ENCODE peak calls at places on chromosomes 12 and 14, in four cellular contexts. J is HTR-8/SVneo, K is left ventricle myocardium inferior, W is fibroblast of lung. G is an unnamed sample.

GRCh38 chr14:89365071-89365801 is 51.8 kb downstream of the FOXN3 start:
- DNase-seq in J (no peak), W (peak), K (no peak), G (no peak)

GRCh38 chr12:14647028-14647750 is 49.2 kb downstream of the GUCY2C start:
- DNase-seq in W (no peak), J (no peak), K (no peak), G (no peak)

GRCh38 chr12:13727707-13728147 is 253.7 kb downstream of the GRIN2B start:
- DNase-seq in J (no peak), K (no peak), W (no peak), G (no peak)

GRCh38 chr14:93892923-93893549 is 34.1 kb upstream of the FAM181A start:
- DNase-seq in J (peak), W (peak), K (peak), G (peak)

GRCh38 chr12:116381744-116382455 is 104.4 kb upstream of the MED13L start:
- DNase-seq in K (no peak), W (peak), J (peak), G (no peak)

GRCh38 chr12:52285172-52285745 is 6.1 kb downstream of the KRT81 start:
- DNase-seq in W (no peak), J (peak), K (no peak), G (no peak)

GRCh38 chr12:19755141-19755540 is 315.8 kb downstream of the AEBP2 start:
- DNase-seq in W (no peak), J (no peak), K (no peak), G (no peak)

GRCh38 chr12:27014859-27015729 is 910 bp upstream of the TM7SF3 start:
- DNase-seq in W (no peak), J (no peak), K (no peak), G (no peak)

GRCh38 chr12:47408171-47408871 is 297.5 kb downstream of the RPAP3 start:
- DNase-seq in W (no peak), K (no peak), J (no peak), G (no peak)

GRCh38 chr14:54177009-54177408 is 219.8 kb upstream of the CDKN3 start:
- DNase-seq in K (no peak), W (no peak), J (no peak), G (no peak)

GRCh38 chr14:95222870-95223398 is 65.6 kb upstream of the DICER1 start:
- DNase-seq in K (no peak), J (no peak), W (peak), G (no peak)

GRCh38 chr12:33472299-33472698 is 32.7 kb upstream of the SYT10 start:
- DNase-seq in K (no peak), W (no peak), J (no peak), G (no peak)

GRCh38 chr12:95328708-95329107 is 111.1 kb downstream of the VEZT start:
- DNase-seq in W (no peak), K (no peak), J (no peak), G (no peak)

GRCh38 chr12:57160741-57161140 is 13.3 kb upstream of the LRP1-AS start:
- DNase-seq in W (no peak), J (no peak), K (no peak), G (no peak)

GRCh38 chr12:6465467-6466183 is 4.9 kb downstream of the VAMP1 start:
- DNase-seq in W (peak), J (peak), K (no peak), G (no peak)

GRCh38 chr12:109797905-109798669 is 35.1 kb downstream of the TRPV4 start:
- DNase-seq in K (no peak), J (no peak), W (no peak), G (no peak)

GRCh38 chr14:100406505-100407131 is 83.5 kb downstream of the SLC25A47 start:
- DNase-seq in J (no peak), K (no peak), W (peak), G (peak)

GRCh38 chr14:22561661-22562579 is 27.1 kb downstream of the DAD1 start:
- DNase-seq in W (no peak), K (no peak), J (no peak), G (no peak)

GRCh38 chr12:66235626-66236281 is 46.7 kb downstream of the IRAK3 start:
- DNase-seq in K (no peak), W (peak), J (peak), G (no peak)

GRCh38 chr14:75518625-75519024 is 3.6 kb upstream of the BATF start:
- DNase-seq in K (no peak), W (peak), J (no peak), G (no peak)

GRCh38 chr14:30669594-30669993 is 47.5 kb downstream of the SCFD1 start:
- DNase-seq in J (no peak), K (no peak), W (no peak), G (no peak)

GRCh38 chr12:109988903-109989302 is 7.3 kb downstream of the GIT2 start:
- DNase-seq in J (no peak), K (no peak), W (no peak), G (no peak)

GRCh38 chr12:122790393-122791075 is 16.2 kb downstream of the CCDC62 start:
- DNase-seq in K (no peak), J (no peak), W (no peak), G (no peak)

GRCh38 chr14:74486164-74486563 is 6.9 kb downstream of the NPC2 start:
- DNase-seq in J (no peak), W (no peak), K (no peak), G (no peak)

GRCh38 chr12:114981036-114981435 is 297.1 kb upstream of the TBX3 start:
- DNase-seq in K (no peak), J (no peak), W (peak), G (no peak)

GRCh38 chr12:125064492-125064891 is 743 bp upstream of the AACS start:
- DNase-seq in J (no peak), K (no peak), W (no peak), G (no peak)

GRCh38 chr14:103880334-103880985 is 33.1 kb upstream of the PPP1R13B start:
- DNase-seq in W (peak), K (peak), J (no peak), G (no peak)

GRCh38 chr12:47812797-47813490 is 6.8 kb downstream of the HDAC7 start:
- DNase-seq in K (peak), W (peak), J (peak), G (peak)

GRCh38 chr12:113658030-113658655 is 186.5 kb upstream of the LHX5 start:
- DNase-seq in K (no peak), J (no peak), W (no peak), G (no peak)

GRCh38 chr12:93818488-93819047 is 141.4 kb downstream of the CRADD start:
- DNase-seq in J (no peak), K (peak), W (no peak), G (no peak)

GRCh38 chr14:51661504-51661903 is 9.8 kb downstream of the FRMD6 start:
- DNase-seq in W (no peak), J (no peak), K (no peak), G (no peak)

GRCh38 chr14:97328743-97329142 is 531.6 kb downstream of the VRK1 start:
- DNase-seq in K (no peak), W (no peak), J (no peak), G (no peak)

GRCh38 chr12:57540998-57541397 is 6.0 kb downstream of the DCTN2 start:
- DNase-seq in K (no peak), W (no peak), J (no peak), G (no peak)

GRCh38 chr12:124938606-124939427 is 24.4 kb upstream of the UBC start:
- DNase-seq in W (peak), K (peak), J (peak), G (peak)

GRCh38 chr12:87120440-87120839 is 864.2 kb upstream of the MGAT4C start:
- DNase-seq in W (peak), J (no peak), K (no peak), G (no peak)

G was measured in cardiac septum.